ENCODE peak calls at places on chromosome 6, in ten cellular contexts. C is astrocyte of the spinal cord; F is OCI-LY7; A is AG10803; K is neural crest cell; E is bronchial epithelial cell; M is CD4-positive, alpha-beta T cell; P is Calu3; U is left lung; S is GM10248. I is an unnamed sample.

GRCh38 chr6:136751478-136751956 is 40.8 kb downstream of the MAP3K5 start:
- DNase-seq in C (no peak), F (peak), A (peak), K (no peak), E (no peak), M (no peak), P (no peak), U (no peak), S (peak), I (no peak)

GRCh38 chr6:20921533-20921932 is 387.3 kb downstream of the CDKAL1 start:
- DNase-seq in C (no peak), F (no peak), A (peak), K (no peak), E (no peak), M (no peak), P (no peak), U (no peak), S (no peak), I (no peak)

GRCh38 chr6:142903806-142904205 is 41.2 kb downstream of the HIVEP2 start:
- DNase-seq in C (peak), F (no peak), A (peak), K (no peak), E (peak), M (no peak), P (no peak), U (no peak), S (no peak), I (no peak)

GRCh38 chr6:105202486-105202885 is 22.7 kb upstream of the POPDC3 start:
- DNase-seq in C (no peak), F (no peak), A (no peak), K (no peak), E (no peak), M (no peak), P (no peak), U (no peak), S (no peak), I (no peak)

GRCh38 chr6:158086706-158087518 is 81.2 kb downstream of the SERAC1 start:
- DNase-seq in C (peak), F (no peak), A (no peak), K (no peak), E (no peak), M (no peak), P (no peak), U (no peak), S (no peak), I (no peak)

GRCh38 chr6:4693158-4693557 is 83.0 kb upstream of the CDYL start:
- DNase-seq in C (no peak), F (no peak), A (no peak), K (no peak), E (peak), M (no peak), P (no peak), U (no peak), S (no peak), I (no peak)

GRCh38 chr6:125944434-125944816 is 12.1 kb upstream of the HINT3 start:
- DNase-seq in C (peak), F (no peak), A (peak), K (no peak), E (peak), M (no peak), P (peak), U (no peak), S (no peak), I (no peak)

GRCh38 chr6:122783401-122783800 is 3.9 kb downstream of the FABP7 start:
- DNase-seq in C (no peak), F (no peak), A (no peak), K (no peak), E (no peak), M (no peak), P (no peak), U (no peak), S (no peak), I (no peak)

GRCh38 chr6:31620586-31621319 is at the start of gene PRRC2A:
- DNase-seq in C (no peak), F (peak), A (no peak), K (peak), E (no peak), M (peak), P (peak), U (peak), S (peak), I (peak)

GRCh38 chr6:145756170-145756662 is 20.9 kb upstream of the EPM2A start:
- DNase-seq in C (peak), F (no peak), A (peak), K (no peak), E (peak), M (no peak), P (peak), U (no peak), S (no peak), I (peak)

GRCh38 chr6:155771822-155772221 is 316.2 kb upstream of the NOX3 start:
- DNase-seq in C (no peak), F (peak), A (no peak), K (no peak), E (no peak), M (no peak), P (no peak), U (no peak), S (no peak), I (no peak)

GRCh38 chr6:75135447-75135846 is 70.4 kb downstream of the COL12A1 start:
- DNase-seq in C (no peak), F (no peak), A (peak), K (no peak), E (no peak), M (no peak), P (no peak), U (no peak), S (no peak), I (no peak)

GRCh38 chr6:159494633-159495023 is 198.4 kb downstream of the SOD2 start:
- DNase-seq in C (no peak), F (no peak), A (no peak), K (no peak), E (no peak), M (no peak), P (no peak), U (no peak), S (no peak), I (no peak)

GRCh38 chr6:52183131-52183530 is 3.0 kb upstream of the IL17A start:
- DNase-seq in C (no peak), F (no peak), A (no peak), K (no peak), E (no peak), M (no peak), P (no peak), U (no peak), S (no peak), I (no peak)

GRCh38 chr6:79385333-79385732 is 150.9 kb upstream of the HMGN3 start:
- DNase-seq in C (peak), F (no peak), A (no peak), K (no peak), E (peak), M (no peak), P (no peak), U (no peak), S (no peak), I (no peak)

GRCh38 chr6:340991-341827 is 48.9 kb downstream of the DUSP22 start:
- DNase-seq in C (no peak), F (no peak), A (no peak), K (no peak), E (no peak), M (no peak), P (no peak), U (peak), S (peak), I (no peak)

GRCh38 chr6:144215402-144215931 is 65.2 kb downstream of the STX11 start:
- DNase-seq in C (no peak), F (peak), A (peak), K (no peak), E (peak), M (no peak), P (no peak), U (peak), S (peak), I (no peak)

GRCh38 chr6:114471450-114471849 is 128.6 kb upstream of the HS3ST5 start:
- DNase-seq in C (no peak), F (no peak), A (no peak), K (no peak), E (no peak), M (no peak), P (no peak), U (no peak), S (no peak), I (no peak)

GRCh38 chr6:70415660-70416059 is 2.4 kb downstream of the FAM135A start:
- DNase-seq in C (no peak), F (no peak), A (no peak), K (no peak), E (peak), M (no peak), P (no peak), U (no peak), S (no peak), I (no peak)

GRCh38 chr6:157561037-157561790 is 180.2 kb downstream of the ZDHHC14 start:
- DNase-seq in C (no peak), F (peak), A (no peak), K (no peak), E (no peak), M (no peak), P (no peak), U (no peak), S (peak), I (no peak)

GRCh38 chr6:27129917-27130316 is 117.6 kb upstream of the PRSS16 start:
- DNase-seq in C (no peak), F (no peak), A (no peak), K (no peak), E (no peak), M (no peak), P (no peak), U (no peak), S (no peak), I (no peak)

GRCh38 chr6:4727671-4728435 is 48.4 kb upstream of the CDYL start:
- DNase-seq in C (peak), F (peak), A (peak), K (no peak), E (no peak), M (no peak), P (peak), U (no peak), S (no peak), I (no peak)

GRCh38 chr6:8059129-8059528 is 5.1 kb downstream of the BLOC1S5 start:
- DNase-seq in C (peak), F (peak), A (peak), K (no peak), E (peak), M (no peak), P (no peak), U (no peak), S (no peak), I (no peak)

GRCh38 chr6:14089224-14089623 is 28.3 kb upstream of the CD83 start:
- DNase-seq in C (no peak), F (no peak), A (no peak), K (no peak), E (no peak), M (no peak), P (no peak), U (no peak), S (peak), I (no peak)

GRCh38 chr6:71347119-71347518 is 58.5 kb downstream of the OGFRL1 start:
- DNase-seq in C (no peak), F (no peak), A (no peak), K (no peak), E (no peak), M (no peak), P (no peak), U (no peak), S (no peak), I (no peak)

GRCh38 chr6:5053038-5053437 is 32.1 kb upstream of the PPP1R3G start:
- DNase-seq in C (peak), F (no peak), A (peak), K (no peak), E (no peak), M (no peak), P (no peak), U (no peak), S (no peak), I (no peak)

GRCh38 chr6:25652007-25652515 is at the start of gene SCGN:
- DNase-seq in C (peak), F (no peak), A (peak), K (peak), E (peak), M (peak), P (peak), U (peak), S (peak), I (no peak)

GRCh38 chr6:169085466-169085865 is 168.2 kb downstream of the THBS2 start:
- DNase-seq in C (no peak), F (no peak), A (no peak), K (no peak), E (no peak), M (no peak), P (no peak), U (no peak), S (no peak), I (no peak)

GRCh38 chr6:126721581-126722145 is 381.7 kb downstream of the CENPW start:
- DNase-seq in C (peak), F (no peak), A (peak), K (no peak), E (peak), M (no peak), P (peak), U (no peak), S (no peak), I (no peak)

GRCh38 chr6:291148-291696 is 1.1 kb upstream of the DUSP22 start:
- DNase-seq in C (peak), F (peak), A (no peak), K (no peak), E (peak), M (no peak), P (no peak), U (no peak), S (no peak), I (no peak)

GRCh38 chr6:6003334-6004146 is 3.2 kb downstream of the NRN1 start:
- DNase-seq in C (peak), F (no peak), A (peak), K (peak), E (no peak), M (no peak), P (no peak), U (peak), S (no peak), I (no peak)

GRCh38 chr6:89411269-89412070 is 603 bp downstream of the RRAGD start:
- DNase-seq in C (no peak), F (peak), A (no peak), K (peak), E (no peak), M (peak), P (peak), U (peak), S (peak), I (no peak)

GRCh38 chr6:143569035-143569434 is 57.5 kb upstream of the FUCA2 start:
- DNase-seq in C (peak), F (no peak), A (peak), K (no peak), E (no peak), M (no peak), P (no peak), U (no peak), S (no peak), I (no peak)

GRCh38 chr6:163122365-163122764 is 292.2 kb upstream of the QKI start:
- DNase-seq in C (no peak), F (no peak), A (no peak), K (no peak), E (no peak), M (no peak), P (no peak), U (no peak), S (no peak), I (no peak)

GRCh38 chr6:38350882-38351281 is 288.8 kb downstream of the BTBD9 start:
- DNase-seq in C (peak), F (no peak), A (peak), K (no peak), E (no peak), M (no peak), P (no peak), U (no peak), S (no peak), I (no peak)

GRCh38 chr6:148867851-148868250 is 121.0 kb downstream of the UST start:
- DNase-seq in C (no peak), F (no peak), A (no peak), K (no peak), E (no peak), M (no peak), P (no peak), U (no peak), S (no peak), I (no peak)

DNA sequence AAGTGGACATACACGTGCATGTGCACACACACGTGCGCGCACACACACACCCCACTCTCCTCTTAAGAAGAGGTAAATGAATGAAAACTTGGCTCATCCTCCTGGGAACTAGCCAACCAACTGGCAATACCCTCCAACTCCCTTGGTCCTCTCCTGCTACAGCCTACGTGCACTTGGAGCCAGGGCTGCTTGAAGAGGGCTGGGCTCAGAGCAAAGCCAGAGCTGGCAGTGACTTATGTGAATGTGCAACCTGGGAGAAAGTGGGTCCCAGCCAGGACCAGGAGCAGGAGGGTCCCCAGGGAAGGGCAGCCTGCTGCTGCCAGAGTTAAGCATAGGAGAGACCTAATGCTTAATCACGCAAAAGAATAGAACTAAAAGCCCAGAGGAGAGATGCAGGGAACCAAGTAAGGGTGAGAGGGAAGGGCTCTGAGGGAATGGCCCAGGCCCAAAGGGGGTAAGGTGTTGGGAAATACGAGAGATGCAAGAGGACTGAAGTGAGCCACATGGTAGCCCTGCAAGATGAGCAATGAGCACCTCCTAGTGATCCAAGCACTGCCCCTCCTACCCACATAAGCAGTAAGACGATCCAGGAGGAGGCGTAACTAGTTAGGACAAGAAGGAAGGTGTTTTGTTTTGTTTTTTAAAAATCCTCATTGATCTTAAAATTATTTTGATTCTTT is 24.7 kb downstream of the TRAF3IP2 start:
- DNase-seq in C (no peak), F (no peak), A (peak), K (no peak), E (no peak), M (no peak), P (no peak), U (no peak), S (no peak), I (no peak)
- TF ChIP-seq CTCF in C (peak), F (no peak), A (peak), K (no peak), E (peak), M (no peak), P (no peak), U (no peak), S (no peak), I (no peak)

GRCh38 chr6:90611543-90611864 is 24.6 kb upstream of the MAP3K7 start:
- DNase-seq in C (no peak), F (no peak), A (no peak), K (no peak), E (no peak), M (no peak), P (no peak), U (no peak), S (no peak), I (no peak)
- TF ChIP-seq CTCF in C (no peak), F (no peak), A (no peak), K (peak), E (no peak), M (no peak), P (no peak), U (no peak), S (no peak), I (no peak)

GRCh38 chr6:32971581-32972352 is 3.4 kb downstream of the BRD2 start:
- DNase-seq in C (peak), F (peak), A (peak), K (peak), E (peak), M (peak), P (peak), U (peak), S (peak), I (peak)
- TF ChIP-seq CTCF in C (no peak), F (no peak), A (no peak), K (no peak), E (no peak), M (no peak), P (no peak), U (no peak), S (no peak), I (no peak)

DNA sequence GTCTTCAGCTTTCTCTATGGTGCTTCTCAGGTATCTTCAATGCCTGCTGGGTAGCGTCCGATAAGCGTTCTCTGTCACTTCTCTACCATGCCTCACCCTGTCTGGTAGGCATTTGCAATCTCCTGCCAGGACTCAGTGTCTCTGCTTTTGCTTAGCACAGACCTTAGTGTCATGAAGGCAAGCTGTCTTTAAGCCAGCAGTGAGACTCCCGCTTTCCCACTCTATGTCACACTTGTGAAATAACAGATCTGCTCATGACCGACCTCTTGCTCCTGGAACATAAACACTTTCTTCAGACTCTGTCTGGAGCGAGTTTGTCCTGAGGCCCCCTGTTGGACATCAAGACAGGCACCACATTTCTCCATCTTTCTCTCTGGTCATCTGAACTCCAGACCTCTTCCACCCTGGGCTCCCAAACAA is 17.0 kb downstream of the ADGRB3 start:
- DNase-seq in C (no peak), F (no peak), A (no peak), K (no peak), E (no peak), M (no peak), P (no peak), U (no peak), S (no peak), I (no peak)
- TF ChIP-seq CTCF in C (peak), F (no peak), A (no peak), K (no peak), E (no peak), M (no peak), P (no peak), U (no peak), S (no peak), I (no peak)

GRCh38 chr6:108133594-108134179 is 32.1 kb upstream of the NR2E1 start:
- DNase-seq in C (peak), F (no peak), A (peak), K (peak), E (peak), M (no peak), P (peak), U (peak), S (no peak), I (peak)
- TF ChIP-seq CTCF in C (no peak), F (no peak), A (no peak), K (peak), E (no peak), M (no peak), P (no peak), U (no peak), S (no peak), I (no peak)

GRCh38 chr6:43657221-43657802 is 12.5 kb downstream of the RSPH9 start:
- DNase-seq in C (no peak), F (no peak), A (no peak), K (no peak), E (no peak), M (no peak), P (no peak), U (no peak), S (no peak), I (no peak)
- TF ChIP-seq CTCF in C (no peak), F (peak), A (no peak), K (no peak), E (no peak), M (no peak), P (no peak), U (no peak), S (no peak), I (no peak)

I was measured in RWPE2.